ENCODE peak calls at places on chromosome 2, in four cellular contexts. U, G, S and T are unnamed samples.

GRCh38 chr2:72765997-72766609 is 59.7 kb downstream of the EXOC6B start:
- DNase-seq in G (no peak), U (no peak), S (no peak), T (no peak)

GRCh38 chr2:16828044-16828827 is 162.6 kb upstream of the CYRIA start:
- DNase-seq in G (no peak), S (no peak), U (no peak), T (no peak)

GRCh38 chr2:140455312-140455711 is 1675.1 kb upstream of the NXPH2 start:
- DNase-seq in U (no peak), S (no peak), G (no peak), T (no peak)

GRCh38 chr2:204265701-204266310 is 279.5 kb upstream of the PARD3B start:
- DNase-seq in G (no peak), S (no peak), U (no peak), T (no peak)

GRCh38 chr2:101766871-101767739 is 69.6 kb downstream of the MAP4K4 start:
- DNase-seq in S (no peak), G (no peak), U (no peak), T (peak; percentile 76)

GRCh38 chr2:219547621-219548020 is 3.8 kb downstream of the TMEM198 start:
- DNase-seq in G (no peak), U (no peak), S (no peak), T (no peak)

GRCh38 chr2:215684448-215685217 is 248.8 kb upstream of the FN1 start:
- DNase-seq in G (no peak), S (no peak), U (no peak), T (peak; percentile 86)

GRCh38 chr2:237632991-237633629 is 5.7 kb downstream of the LRRFIP1 start:
- DNase-seq in S (no peak), U (no peak), G (no peak), T (no peak)

GRCh38 chr2:29528891-29529520 is 392.4 kb downstream of the ALK start:
- DNase-seq in S (no peak), G (peak; percentile 60), U (no peak), T (no peak)

GRCh38 chr2:212893216-212893615 is 258.2 kb downstream of the IKZF2 start:
- DNase-seq in U (no peak), S (no peak), G (no peak), T (no peak)

GRCh38 chr2:239868556-239869181 is 156.5 kb downstream of the NDUFA10 start:
- DNase-seq in G (no peak), S (no peak), U (no peak), T (no peak)

GRCh38 chr2:80132284-80132683 is 172.3 kb downstream of the LRRTM1 start:
- DNase-seq in G (no peak), S (no peak), U (no peak), T (no peak)

GRCh38 chr2:70719231-70719630 is 48.8 kb downstream of the ADD2 start:
- DNase-seq in U (no peak), G (no peak), S (no peak), T (no peak)

GRCh38 chr2:60652822-60653315 is 99.4 kb upstream of the BCL11A start:
- DNase-seq in S (peak; percentile 7), G (no peak), U (no peak), T (no peak)

GRCh38 chr2:200905618-200906296 is 16.6 kb downstream of the NIF3L1 start:
- DNase-seq in U (peak; percentile 41), G (peak; percentile 78), S (peak; percentile 53), T (peak; percentile 57)

GRCh38 chr2:237315170-237315880 is 98.6 kb downstream of the COL6A3 start:
- DNase-seq in S (peak; percentile 63), U (no peak), G (no peak), T (no peak)

GRCh38 chr2:109516445-109517117 is 97.2 kb downstream of the SEPTIN10 start:
- DNase-seq in U (peak; percentile 79), S (peak; percentile 82), G (peak; percentile 34), T (peak; percentile 37)

GRCh38 chr2:157792345-157793052 is 83.6 kb downstream of the ACVR1 start:
- DNase-seq in S (no peak), U (no peak), G (no peak), T (peak; percentile 63)

GRCh38 chr2:241049739-241050623 is 51.6 kb downstream of the SNED1 start:
- DNase-seq in S (peak; percentile 84), G (no peak), U (peak; percentile 44), T (no peak)

GRCh38 chr2:199663157-199663556 is 187.8 kb downstream of the FTCDNL1 start:
- DNase-seq in S (no peak), U (no peak), G (no peak), T (no peak)

GRCh38 chr2:44277541-44277940 is 2.3 kb downstream of the SLC3A1 start:
- DNase-seq in S (no peak), U (no peak), G (no peak), T (no peak)

GRCh38 chr2:23386422-23387220 is 1.6 kb downstream of the KLHL29 start:
- DNase-seq in S (peak; percentile 67), G (peak; percentile 30), U (no peak), T (no peak)

GRCh38 chr2:38940746-38941145 is 51.1 kb downstream of the ARHGEF33 start:
- DNase-seq in G (no peak), U (no peak), S (no peak), T (no peak)

GRCh38 chr2:32289165-32290054 is 11.7 kb downstream of the YIPF4 start:
- DNase-seq in S (no peak), U (no peak), G (no peak), T (no peak)

GRCh38 chr2:197803033-197803444 is 1.4 kb upstream of the PLCL1 start:
- DNase-seq in S (no peak), U (peak; percentile 57), G (peak; percentile 33), T (peak; percentile 20)

GRCh38 chr2:44952143-44952805 is 10.8 kb downstream of the SIX3 start:
- DNase-seq in G (peak; percentile 51), S (peak; percentile 81), U (peak; percentile 75), T (no peak)

GRCh38 chr2:145027073-145027459 is 507.1 kb upstream of the ZEB2 start:
- DNase-seq in S (no peak), U (no peak), G (no peak), T (no peak)

GRCh38 chr2:240986787-240987411 is 11.5 kb upstream of the SNED1 start:
- DNase-seq in G (no peak), S (peak; percentile 7), U (no peak), T (no peak)

GRCh38 chr2:240024766-240025165 is 376 bp downstream of the NDUFA10 start:
- DNase-seq in U (peak; percentile 33), S (peak; percentile 34), G (peak; percentile 48), T (no peak)

GRCh38 chr2:6977095-6977777 is 60.0 kb downstream of the RNF144A start:
- DNase-seq in G (no peak), S (no peak), U (no peak), T (no peak)

GRCh38 chr2:166661391-166661790 is 167.3 kb upstream of the SCN7A start:
- DNase-seq in S (no peak), U (no peak), G (no peak), T (no peak)

GRCh38 chr2:121699421-121700328 is 37.0 kb downstream of the NIFK start:
- DNase-seq in U (peak; percentile 47), S (no peak), G (peak; percentile 97), T (peak; percentile 95)

GRCh38 chr2:220341014-220341413 is 713.6 kb downstream of the SLC4A3 start:
- DNase-seq in G (no peak), S (no peak), U (no peak), T (no peak)

GRCh38 chr2:9638532-9638931 is 7.7 kb upstream of the YWHAQ start:
- DNase-seq in U (peak; percentile 91), G (no peak), S (no peak), T (peak; percentile 84)

GRCh38 chr2:237552911-237553310 is 13.5 kb upstream of the PRLH start:
- DNase-seq in G (no peak), U (no peak), S (no peak), T (no peak)

GRCh38 chr2:3434654-3435053 is 55.2 kb downstream of the TRAPPC12 start:
- DNase-seq in S (no peak), U (no peak), G (no peak), T (no peak)

GRCh38 chr2:109594246-109594900 is 19.4 kb downstream of the SEPTIN10 start:
- DNase-seq in U (no peak), S (no peak), G (no peak), T (no peak)

GRCh38 chr2:231709636-231709980 is 1.3 kb downstream of the PTMA start:
- DNase-seq in S (peak; percentile 49), U (peak; percentile 17), G (peak; percentile 48), T (no peak)

GRCh38 chr2:226551522-226552250 is 247.9 kb downstream of the IRS1 start:
- DNase-seq in U (no peak), G (no peak), S (no peak), T (no peak)

GRCh38 chr2:212548459-212548815 is 9.8 kb upstream of the ERBB4 start:
- DNase-seq in G (no peak), S (no peak), U (no peak), T (peak; percentile 10)